ENCODE peak calls at places on chromosomes 7 and 10, in ten cellular contexts. U is astrocyte, B is aorta, W is HCT116, Z is hepatocyte, D is heart right ventricle, V is ascending aorta, E is lower lobe of right lung, C is A549, S is mammary epithelial cell. O is an unnamed sample. For H3K4me1, the result is how much of the 10 kb centered on the place peaks cover.

GRCh38 chr10:14583252-14583651 is 191.4 kb downstream of the FAM107B start:
- DNase-seq in E (no peak), B (no peak), V (no peak), U (no peak), D (no peak), W (no peak), S (no peak), C (no peak), Z (no peak), O (no peak)

GRCh38 chr7:43328785-43329380 is 216.4 kb downstream of the HECW1 start:
- DNase-seq in Z (no peak), S (no peak), D (no peak), B (no peak), U (no peak), W (no peak), V (no peak), C (no peak), E (no peak), O (peak)

GRCh38 chr10:5484205-5484604 is 15.2 kb downstream of the CALML5 start:
- DNase-seq in S (peak), V (no peak), W (no peak), D (no peak), U (no peak), E (no peak), C (no peak), Z (no peak), B (no peak), O (no peak)

GRCh38 chr10:111077715-111078504 is 1.1 kb downstream of the ADRA2A start:
- DNase-seq in C (no peak), B (no peak), W (no peak), U (no peak), E (peak), S (no peak), V (no peak), D (no peak), Z (peak), O (peak)

GRCh38 chr7:151727579-151728285 is 149.2 kb downstream of the PRKAG2 start:
- DNase-seq in V (peak), C (peak), D (peak), U (peak), E (peak), W (peak), S (peak), Z (peak), B (peak), O (peak)

GRCh38 chr10:36766921-36767320 is 358.5 kb upstream of the ANKRD30A start:
- DNase-seq in U (no peak), W (no peak), D (no peak), Z (no peak), S (no peak), V (no peak), C (no peak), B (no peak), E (no peak), O (no peak)

GRCh38 chr7:152492952-152493351 is 57.1 kb upstream of the KMT2C start:
- DNase-seq in S (no peak), D (no peak), V (no peak), E (no peak), B (no peak), U (no peak), W (no peak), Z (no peak), C (no peak), O (no peak)

GRCh38 chr10:100510533-100511308 is 8.9 kb downstream of the SEC31B start:
- DNase-seq in Z (no peak), W (no peak), C (no peak), U (no peak), S (peak), E (no peak), B (no peak), D (no peak), V (no peak), O (no peak)

GRCh38 chr10:103542764-103543616 is 49.5 kb downstream of the NEURL1 start:
- DNase-seq in S (peak), Z (peak), C (no peak), W (peak), E (no peak), D (peak), V (no peak), B (no peak), U (peak), O (peak)

GRCh38 chr7:148696787-148697186 is 1.9 kb upstream of the CUL1 start:
- DNase-seq in D (no peak), Z (no peak), E (no peak), U (no peak), B (no peak), W (no peak), S (no peak), V (no peak), C (no peak), O (no peak)

GRCh38 chr10:132172091-132173066 is 14.4 kb upstream of the DPYSL4 start:
- DNase-seq in Z (no peak), C (no peak), S (no peak), U (no peak), B (peak), E (peak), D (no peak), W (no peak), V (no peak), O (no peak)

GRCh38 chr7:24979470-24979862 is 512 bp downstream of the OSBPL3 start:
- DNase-seq in C (peak), V (no peak), D (peak), E (peak), B (peak), Z (peak), S (peak), W (no peak), U (no peak), O (peak)

GRCh38 chr7:124032369-124033092 is at the start of gene TMEM229A:
- DNase-seq in B (peak), U (peak), D (peak), V (no peak), W (no peak), Z (peak), E (peak), C (peak), S (peak), O (peak)

GRCh38 chr7:124030964-124031363 is 1.9 kb downstream of the TMEM229A start:
- DNase-seq in U (no peak), C (no peak), V (no peak), B (no peak), W (no peak), E (no peak), D (no peak), Z (no peak), S (no peak), O (no peak)

GRCh38 chr7:124031406-124031805 is 1.5 kb downstream of the TMEM229A start:
- DNase-seq in Z (no peak), U (no peak), W (no peak), B (no peak), D (no peak), C (no peak), V (no peak), S (no peak), E (no peak), O (no peak)

GRCh38 chr7:124033093-124033806 is 383 bp upstream of the TMEM229A start:
- DNase-seq in Z (peak), V (no peak), S (no peak), B (peak), E (peak), W (no peak), D (peak), C (no peak), U (no peak), O (peak)

GRCh38 chr7:124031919-124032318 is 948 bp downstream of the TMEM229A start:
- DNase-seq in Z (no peak), S (no peak), D (no peak), V (no peak), B (no peak), C (no peak), U (no peak), E (no peak), W (no peak), O (no peak)
- H3K4me3 ChIP-seq in Z (peak), S (peak), D (peak), V (peak), B (peak), C (peak), U (no peak), E (peak), W (no peak), O (peak)

GRCh38 chr10:113895018-113895417 is 40.6 kb downstream of the NHLRC2 start:
- DNase-seq in U (peak), W (no peak), S (peak), C (no peak), B (no peak), Z (no peak), D (no peak), V (no peak), E (no peak), O (no peak)

GRCh38 chr10:113894581-113894980 is 40.1 kb downstream of the NHLRC2 start:
- DNase-seq in E (no peak), B (no peak), C (no peak), V (no peak), D (no peak), U (no peak), W (no peak), Z (no peak), S (no peak), O (no peak)

GRCh38 chr10:113891476-113891875 is 37.0 kb downstream of the NHLRC2 start:
- DNase-seq in S (no peak), V (no peak), U (no peak), C (no peak), D (peak), E (no peak), B (no peak), W (no peak), Z (no peak), O (no peak)

GRCh38 chr10:113890769-113891168 is 36.3 kb downstream of the NHLRC2 start:
- DNase-seq in C (no peak), D (no peak), S (no peak), V (no peak), Z (no peak), U (no peak), E (no peak), B (no peak), W (no peak), O (no peak)

DNA sequence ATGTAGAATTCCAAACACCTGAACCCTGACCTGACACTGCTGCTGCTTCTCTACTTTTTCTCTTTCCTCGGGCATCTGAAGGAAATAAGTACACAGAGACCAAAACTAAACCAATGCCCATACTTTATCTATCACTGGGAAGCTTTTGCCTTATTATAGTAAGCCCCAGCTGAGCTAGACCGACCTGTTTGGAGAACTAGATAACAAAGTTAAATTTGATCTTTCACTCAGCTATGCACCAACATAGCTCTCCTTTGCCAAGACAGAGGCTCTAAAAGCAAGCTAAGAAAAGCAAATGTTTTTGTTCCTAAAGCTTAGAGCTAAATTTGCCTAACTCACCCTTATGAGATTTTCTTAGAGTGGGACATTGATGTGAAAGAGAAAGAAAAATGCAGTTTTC is 39.1 kb downstream of the NHLRC2 start:
- DNase-seq in C (no peak), Z (no peak), U (no peak), B (no peak), W (no peak), E (no peak), D (no peak), V (no peak), S (no peak), O (no peak)
- H3K4me1 ChIP-seq in C (under half), Z (under half), U (under half), B (under half), W (under half), E (under half), D (under half), V (under half), S (under half), O (under half)

GRCh38 chr7:158489462-158490155 is 98.0 kb downstream of the PTPRN2 start:
- DNase-seq in S (no peak), D (no peak), W (no peak), E (no peak), V (no peak), U (no peak), B (no peak), Z (no peak), C (no peak), O (no peak)
- H3K4me3 ChIP-seq in S (no peak), D (no peak), W (no peak), E (no peak), V (no peak), U (no peak), B (no peak), Z (no peak), C (no peak), O (no peak)

GRCh38 chr10:79268717-79269116 is 78.6 kb upstream of the PPIF start:
- DNase-seq in C (no peak), U (no peak), S (no peak), V (no peak), D (no peak), E (no peak), B (no peak), W (no peak), Z (no peak), O (no peak)

GRCh38 chr10:79269969-79270368 is 77.3 kb upstream of the PPIF start:
- DNase-seq in Z (no peak), S (no peak), B (no peak), D (no peak), U (no peak), V (no peak), W (no peak), E (no peak), C (no peak), O (no peak)

GRCh38 chr10:79269443-79269842 is 77.8 kb upstream of the PPIF start:
- DNase-seq in C (no peak), B (no peak), U (no peak), E (no peak), V (no peak), D (no peak), W (no peak), Z (no peak), S (no peak), O (no peak)

GRCh38 chr10:79272353-79272752 is 74.9 kb upstream of the PPIF start:
- DNase-seq in B (no peak), D (no peak), C (no peak), V (no peak), U (no peak), Z (no peak), S (no peak), W (no peak), E (no peak), O (no peak)

GRCh38 chr10:79270471-79271246 is 76.6 kb upstream of the PPIF start:
- DNase-seq in U (no peak), E (peak), S (no peak), W (no peak), D (peak), C (no peak), V (no peak), B (peak), Z (no peak), O (peak)
- H3K4me1 ChIP-seq in U (half or more), E (half or more), S (half or more), W (under half), D (half or more), C (under half), V (under half), B (under half), Z (under half), O (under half)

GRCh38 chr10:49299816-49300139 is 808 bp downstream of the C10orf71 start:
- DNase-seq in W (no peak), C (no peak), E (no peak), S (no peak), U (no peak), V (no peak), B (no peak), D (no peak), Z (no peak), O (no peak)

GRCh38 chr10:49300140-49300974 is 1.4 kb downstream of the C10orf71 start:
- DNase-seq in S (no peak), W (no peak), Z (peak), B (no peak), C (no peak), V (no peak), E (no peak), D (peak), U (no peak), O (peak)

GRCh38 chr10:49302088-49302487 is 3.1 kb downstream of the C10orf71 start:
- DNase-seq in E (no peak), W (no peak), S (no peak), Z (no peak), V (no peak), D (no peak), U (no peak), B (no peak), C (no peak), O (no peak)

GRCh38 chr10:49298990-49299815 is at the start of gene C10orf71:
- DNase-seq in C (no peak), S (no peak), D (peak), U (no peak), W (no peak), Z (no peak), B (no peak), E (no peak), V (no peak), O (no peak)

DNA sequence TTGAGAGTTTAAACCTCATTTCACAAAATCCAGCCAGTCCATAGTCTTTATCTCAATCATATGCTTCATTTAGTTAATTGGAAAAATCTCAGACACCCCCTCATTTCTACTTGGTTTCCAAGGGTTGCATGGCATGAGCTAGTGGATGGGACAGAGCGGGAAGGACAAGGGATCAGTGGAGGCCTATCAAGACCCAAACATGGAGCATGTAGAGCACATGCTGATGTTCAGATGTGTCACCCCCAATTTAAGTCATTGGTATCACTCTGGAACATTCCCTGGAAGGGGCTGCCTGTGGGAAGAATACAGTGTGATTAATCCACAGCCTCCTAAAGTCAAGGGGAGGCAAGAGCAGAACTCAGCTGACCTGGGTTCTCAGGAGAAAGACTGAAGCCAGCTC is 2.3 kb downstream of the C10orf71 start:
- DNase-seq in V (no peak), E (no peak), D (no peak), S (no peak), B (no peak), U (no peak), C (no peak), W (no peak), Z (no peak), O (no peak)
- H3K4me3 ChIP-seq in V (no peak), E (no peak), D (peak), S (no peak), B (no peak), U (no peak), C (no peak), W (no peak), Z (no peak), O (no peak)

DNA sequence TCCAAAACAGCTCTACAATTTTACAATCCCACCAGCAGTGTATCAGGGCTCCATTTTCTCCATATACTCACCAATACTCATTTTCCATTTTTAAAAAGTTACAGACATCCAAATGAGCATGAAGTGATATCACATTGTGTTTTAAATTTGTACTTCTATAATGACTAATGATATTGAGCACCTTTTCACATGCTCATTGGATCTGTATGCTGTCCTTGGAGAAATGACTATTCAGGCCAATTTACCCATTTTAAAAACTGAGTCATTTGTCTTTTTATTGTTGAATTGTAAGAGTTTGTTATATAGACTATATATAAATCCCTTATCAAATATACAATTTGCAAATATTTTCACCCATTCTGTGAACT is 162.0 kb downstream of the MAGI2 start:
- DNase-seq in E (no peak), D (no peak), C (no peak), U (no peak), S (peak), V (no peak), W (no peak), B (no peak), Z (no peak), O (no peak)
- H3K4me1 ChIP-seq in E (under half), D (under half), C (under half), U (under half), S (under half), V (under half), W (under half), B (under half), Z (under half), O (under half)

GRCh38 chr10:8047452-8048280 is 6.8 kb upstream of the GATA3 start:
- DNase-seq in W (no peak), Z (no peak), C (no peak), V (no peak), B (no peak), U (no peak), S (no peak), D (no peak), E (no peak), O (no peak)

GRCh38 chr10:8049151-8049873 is 5.2 kb upstream of the GATA3 start:
- DNase-seq in V (no peak), W (no peak), B (no peak), D (no peak), U (no peak), C (peak), S (peak), E (no peak), Z (peak), O (no peak)

GRCh38 chr10:8050561-8051108 is 3.9 kb upstream of the GATA3 start:
- DNase-seq in E (no peak), Z (peak), S (peak), D (no peak), C (peak), W (no peak), U (no peak), V (no peak), B (no peak), O (peak)

GRCh38 chr10:8049874-8050560 is 4.5 kb upstream of the GATA3 start:
- DNase-seq in E (no peak), D (no peak), Z (peak), W (no peak), U (no peak), S (peak), B (no peak), V (no peak), C (peak), O (no peak)

DNA sequence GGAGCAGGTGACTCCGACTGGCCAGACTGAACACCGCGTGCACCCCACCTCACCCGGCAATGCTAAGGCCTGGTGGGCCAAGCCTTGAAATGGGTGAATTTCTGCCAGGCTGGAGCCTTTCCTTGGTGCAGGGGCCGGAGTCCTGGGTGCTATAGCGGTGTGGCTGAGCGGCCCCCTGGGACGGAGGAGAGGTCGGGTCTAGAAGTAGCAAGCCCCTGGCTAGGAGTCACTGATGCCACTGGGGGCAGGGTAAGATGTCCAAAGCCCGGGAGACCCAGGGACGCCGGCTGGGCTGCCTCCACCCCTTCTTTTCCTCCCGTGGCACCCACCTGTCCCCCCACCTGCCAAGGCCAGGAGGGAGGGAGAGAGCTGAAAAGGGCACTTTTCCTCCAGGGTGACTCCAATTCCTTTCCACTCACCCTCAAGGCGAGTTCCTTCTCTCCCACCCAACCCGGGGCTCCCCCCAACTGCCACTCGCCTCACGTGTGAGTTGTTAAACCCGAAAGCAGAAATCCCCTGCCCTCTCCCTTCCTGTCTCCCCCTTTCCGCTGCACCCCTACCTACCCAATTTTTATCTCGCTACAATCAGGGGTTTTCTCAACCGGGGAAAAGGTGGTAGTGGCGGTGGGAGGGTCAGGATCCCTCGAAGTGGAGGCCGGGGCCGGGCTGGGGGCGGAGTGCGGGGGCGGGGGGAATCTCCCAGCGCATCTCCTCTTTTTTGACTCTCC is 6.0 kb upstream of the GATA3 start:
- DNase-seq in U (no peak), B (no peak), C (no peak), E (no peak), Z (no peak), S (no peak), D (no peak), W (no peak), V (no peak), O (no peak)
- H3K4me3 ChIP-seq in U (no peak), B (no peak), C (peak), E (no peak), Z (no peak), S (no peak), D (no peak), W (no peak), V (no peak), O (no peak)

GRCh38 chr10:43396061-43396927 is 12.7 kb downstream of the HNRNPF start:
- DNase-seq in U (peak), W (no peak), D (peak), E (peak), B (peak), S (peak), Z (peak), V (no peak), C (peak), O (peak)

GRCh38 chr10:43399911-43400310 is 9.1 kb downstream of the HNRNPF start:
- DNase-seq in Z (no peak), E (no peak), C (no peak), U (no peak), V (no peak), D (no peak), B (no peak), S (no peak), W (no peak), O (no peak)

GRCh38 chr10:43396928-43397624 is 11.9 kb downstream of the HNRNPF start:
- DNase-seq in W (peak), B (peak), S (peak), D (peak), U (peak), E (peak), V (peak), C (peak), Z (peak), O (peak)

GRCh38 chr10:43401627-43402026 is 7.4 kb downstream of the HNRNPF start:
- DNase-seq in E (no peak), V (no peak), Z (no peak), C (no peak), B (no peak), D (no peak), U (no peak), S (no peak), W (no peak), O (no peak)

GRCh38 chr10:43398939-43399871 is 9.8 kb downstream of the HNRNPF start:
- DNase-seq in E (no peak), B (no peak), D (no peak), W (no peak), V (no peak), S (no peak), Z (no peak), C (no peak), U (peak), O (no peak)
- H3K4me1 ChIP-seq in E (half or more), B (under half), D (half or more), W (half or more), V (under half), S (half or more), Z (half or more), C (half or more), U (under half), O (under half)